ENCODE peak calls at places on chromosomes 4 and X, in four cellular contexts. S is prostate gland, Z is GM13977, E is OCI-LY7. O is an unnamed sample.

GRCh38 chrX:153520286-153520917 is 3.0 kb downstream of the ATP2B3 start:
- DNase-seq in E (no peak), S (no peak), Z (no peak), O (no peak)

GRCh38 chr4:155618183-155618838 is 48.3 kb upstream of the GUCY1A1 start:
- DNase-seq in E (no peak), S (no peak), Z (no peak), O (no peak)

GRCh38 chr4:41890085-41890484 is 45.1 kb upstream of the TMEM33 start:
- DNase-seq in Z (no peak), E (no peak), S (no peak), O (no peak)

GRCh38 chr4:188031751-188032150 is 36.2 kb downstream of the ZFP42 start:
- DNase-seq in Z (no peak), S (no peak), E (no peak), O (no peak)

GRCh38 chr4:146061610-146062324 is 113.8 kb upstream of the LSM6 start:
- DNase-seq in Z (no peak), E (peak), S (no peak), O (no peak)

GRCh38 chrX:39331062-39331704 is 529.9 kb downstream of the MID1IP1 start:
- DNase-seq in S (no peak), Z (no peak), E (no peak), O (peak)

GRCh38 chr4:106238819-106239420 is 77.1 kb downstream of the TBCK start:
- DNase-seq in S (no peak), Z (no peak), E (peak), O (peak)

GRCh38 chr4:152962160-152962559 is 26.0 kb downstream of the FHDC1 start:
- DNase-seq in E (no peak), S (no peak), Z (no peak), O (no peak)

GRCh38 chr4:35943606-35944005 is 300.7 kb downstream of the ARAP2 start:
- DNase-seq in S (no peak), E (no peak), Z (no peak), O (no peak)

GRCh38 chrX:7170903-7171302 is 22.9 kb upstream of the PUDP start:
- DNase-seq in E (peak), S (no peak), Z (no peak), O (peak)
- TF ChIP-seq CTCF in E (peak), S (no peak), Z (peak), O (peak)

GRCh38 chrX:110992611-110993010 is 103.4 kb upstream of the PAK3 start:
- DNase-seq in Z (peak), S (no peak), E (peak), O (peak)
- TF ChIP-seq CTCF in Z (peak), S (peak), E (peak), O (peak)

DNA sequence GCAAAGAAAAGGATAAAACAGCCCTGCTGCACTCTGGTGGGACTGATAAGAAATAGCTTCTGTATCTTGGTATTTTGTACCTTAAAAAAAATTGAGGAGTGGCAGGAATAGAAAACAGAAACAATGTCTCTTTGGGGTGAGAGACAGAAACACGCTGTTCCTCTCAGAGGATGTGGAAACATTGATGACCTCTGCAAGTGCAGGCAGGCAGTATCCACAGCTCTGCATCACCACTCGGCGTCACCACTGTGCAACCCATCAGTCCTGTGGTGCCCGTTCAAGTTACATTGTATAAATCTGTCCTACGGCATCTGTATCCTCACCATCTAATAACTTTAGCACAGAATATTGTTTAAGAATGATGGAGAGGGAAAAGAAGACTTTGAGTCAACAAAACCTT is 152.4 kb upstream of the SPRY1 start:
- DNase-seq in S (peak), E (peak), Z (no peak), O (peak)
- TF ChIP-seq CTCF in S (no peak), E (peak), Z (no peak), O (no peak)

GRCh38 chr4:182917182-182918043 is at the start of gene DCTD:
- DNase-seq in Z (peak), E (peak), S (peak), O (peak)
- TF ChIP-seq CTCF in Z (peak), E (peak), S (peak), O (peak)

GRCh38 chrX:106862972-106863688 is 40.0 kb downstream of the RIPPLY1 start:
- DNase-seq in Z (peak), E (peak), S (no peak), O (peak)
- TF ChIP-seq CTCF in Z (peak), E (peak), S (no peak), O (peak)